ENCODE peak calls at places on chromosomes 7 and 10, in four cellular contexts. C is iris pigment epithelial cell, K is HFF-Myc, Z is HTR-8/SVneo. U is an unnamed sample.

GRCh38 chr7:72038022-72038732 is 374.0 kb downstream of the CALN1 start:
- DNase-seq in C (no peak), K (no peak), Z (no peak), U (no peak)

GRCh38 chr7:46153951-46154787 is 233.1 kb upstream of the IGFBP3 start:
- DNase-seq in C (no peak), K (no peak), Z (no peak), U (peak)

GRCh38 chr10:86851329-86852207 is 95.1 kb downstream of the BMPR1A start:
- DNase-seq in C (peak), K (no peak), Z (no peak), U (peak)

GRCh38 chr7:2483495-2483894 is 7.3 kb upstream of the GRIFIN start:
- DNase-seq in C (no peak), K (no peak), Z (no peak), U (no peak)

GRCh38 chr10:14253079-14253478 is 77.6 kb downstream of the FRMD4A start:
- DNase-seq in C (peak), K (no peak), Z (no peak), U (no peak)

GRCh38 chr7:73978681-73979563 is 49.1 kb upstream of the ELN start:
- DNase-seq in C (peak), K (no peak), Z (peak), U (peak)

GRCh38 chr7:39085590-39086049 is 107.9 kb downstream of the POU6F2 start:
- DNase-seq in C (peak), K (no peak), Z (no peak), U (peak)

GRCh38 chr10:130990536-130990935 is 321.0 kb downstream of the TCERG1L start:
- DNase-seq in C (no peak), K (no peak), Z (no peak), U (no peak)

GRCh38 chr10:4836416-4836969 is 10.5 kb downstream of the AKR1E2 start:
- DNase-seq in C (no peak), K (no peak), Z (no peak), U (no peak)

GRCh38 chr7:141193066-141193465 is 119.2 kb downstream of the TMEM178B start:
- DNase-seq in C (no peak), K (no peak), Z (no peak), U (no peak)

GRCh38 chr10:105952153-105952552 is 1212.4 kb downstream of the SORCS1 start:
- DNase-seq in C (peak), K (no peak), Z (no peak), U (peak)

GRCh38 chr7:92768501-92769360 is 67.6 kb downstream of the CDK6 start:
- DNase-seq in C (peak), K (no peak), Z (no peak), U (peak)

GRCh38 chr10:130003787-130004613 is 39.9 kb upstream of the EBF3 start:
- DNase-seq in C (no peak), K (no peak), Z (no peak), U (no peak)

GRCh38 chr10:9853405-9854010 is 1164.2 kb upstream of the CELF2 start:
- DNase-seq in C (no peak), K (no peak), Z (no peak), U (no peak)